ENCODE peak calls at places on chromosome 12, in ten cellular contexts. One of them, this sample, is unnamed.

GRCh38 chr12:51694146-51694545 is 103.1 kb downstream of the SCN8A start:
- DNase-seq in T1000: no peak
- DNase-seq in COR-L47: no peak
- DNase-seq in M059J: no peak
- DNase-seq in GM20000: no peak
- DNase-seq in left colon: no peak
- DNase-seq in A549: no peak
- DNase-seq in C1 segment of cervical spinal cord: no peak
- DNase-seq in AG04450: no peak
- DNase-seq in retinal pigment epithelial cell: no peak
- DNase-seq in this sample: no peak

GRCh38 chr12:51846911-51847829 is 1.3 kb downstream of the FIGNL2 start:
- DNase-seq in T1000: no peak
- DNase-seq in COR-L47: no peak
- DNase-seq in M059J: peak
- DNase-seq in GM20000: peak
- DNase-seq in left colon: peak
- DNase-seq in A549: no peak
- DNase-seq in C1 segment of cervical spinal cord: no peak
- DNase-seq in AG04450: no peak
- DNase-seq in retinal pigment epithelial cell: no peak
- DNase-seq in this sample: peak

GRCh38 chr12:124432376-124432775 is 135.0 kb downstream of the NCOR2 start:
- DNase-seq in T1000: no peak
- DNase-seq in COR-L47: no peak
- DNase-seq in M059J: no peak
- DNase-seq in GM20000: no peak
- DNase-seq in left colon: no peak
- DNase-seq in A549: no peak
- DNase-seq in C1 segment of cervical spinal cord: no peak
- DNase-seq in AG04450: no peak
- DNase-seq in retinal pigment epithelial cell: no peak
- DNase-seq in this sample: no peak

GRCh38 chr12:20268121-20268732 is 100.1 kb upstream of the PDE3A start:
- DNase-seq in T1000: no peak
- DNase-seq in COR-L47: no peak
- DNase-seq in M059J: peak
- DNase-seq in GM20000: no peak
- DNase-seq in left colon: no peak
- DNase-seq in A549: peak
- DNase-seq in C1 segment of cervical spinal cord: no peak
- DNase-seq in AG04450: no peak
- DNase-seq in retinal pigment epithelial cell: no peak
- DNase-seq in this sample: no peak

GRCh38 chr12:65998031-65998430 is 132.5 kb downstream of the LLPH start:
- DNase-seq in T1000: no peak
- DNase-seq in COR-L47: no peak
- DNase-seq in M059J: no peak
- DNase-seq in GM20000: no peak
- DNase-seq in left colon: no peak
- DNase-seq in A549: no peak
- DNase-seq in C1 segment of cervical spinal cord: no peak
- DNase-seq in AG04450: no peak
- DNase-seq in retinal pigment epithelial cell: no peak
- DNase-seq in this sample: no peak

GRCh38 chr12:76274699-76275098 is 73.5 kb downstream of the BBS10 start:
- DNase-seq in T1000: no peak
- DNase-seq in COR-L47: no peak
- DNase-seq in M059J: peak
- DNase-seq in GM20000: no peak
- DNase-seq in left colon: no peak
- DNase-seq in A549: no peak
- DNase-seq in C1 segment of cervical spinal cord: no peak
- DNase-seq in AG04450: no peak
- DNase-seq in retinal pigment epithelial cell: no peak
- DNase-seq in this sample: no peak

GRCh38 chr12:121748218-121748570 is 35.6 kb downstream of the TMEM120B start:
- DNase-seq in T1000: no peak
- DNase-seq in COR-L47: no peak
- DNase-seq in M059J: peak
- DNase-seq in GM20000: no peak
- DNase-seq in left colon: no peak
- DNase-seq in A549: peak
- DNase-seq in C1 segment of cervical spinal cord: no peak
- DNase-seq in AG04450: no peak
- DNase-seq in retinal pigment epithelial cell: no peak
- DNase-seq in this sample: no peak

GRCh38 chr12:113388351-113388750 is 15.3 kb downstream of the SDS start:
- DNase-seq in T1000: no peak
- DNase-seq in COR-L47: no peak
- DNase-seq in M059J: no peak
- DNase-seq in GM20000: no peak
- DNase-seq in left colon: no peak
- DNase-seq in A549: no peak
- DNase-seq in C1 segment of cervical spinal cord: no peak
- DNase-seq in AG04450: no peak
- DNase-seq in retinal pigment epithelial cell: no peak
- DNase-seq in this sample: no peak

This sample was measured in prostate gland.